ENCODE peak calls at places on chromosomes 12 and 14, in ten cellular contexts. K is activated naive CD8-positive, alpha-beta T cell treated with anti-CD3 and anti-CD28 coated beads, Interleukin-2, amount 50 U/mL, for 16 hours; V is HTR-8/SVneo; Y is islet precursor cell; I is AG09309; C is cardiac fibroblast; Z is A549; Q is NCI-H345; O is mucosa of gallbladder; E is activated CD4-positive, CD25-positive, alpha-beta regulatory T cell. D is an unnamed sample.

GRCh38 chr12:114812858-114813761 is 129.1 kb upstream of the TBX3 start:
- DNase-seq in E (no peak), C (peak), I (no peak), Z (peak), Y (peak), K (no peak), Q (peak), V (no peak), O (no peak), D (peak)

GRCh38 chr12:14964401-14964800 is 3.0 kb upstream of the ARHGDIB start:
- DNase-seq in C (no peak), E (no peak), O (no peak), Z (no peak), Y (no peak), Q (no peak), V (no peak), I (no peak), K (no peak), D (no peak)

GRCh38 chr12:82756303-82756702 is 69.6 kb downstream of the TMTC2 start:
- DNase-seq in V (no peak), Z (no peak), C (no peak), Q (no peak), K (no peak), Y (no peak), I (no peak), O (no peak), E (no peak), D (no peak)

GRCh38 chr12:27840229-27840999 is 60.4 kb upstream of the MANSC4 start:
- DNase-seq in O (no peak), V (no peak), Z (no peak), I (no peak), K (no peak), E (no peak), C (peak), Y (no peak), Q (no peak), D (no peak)

GRCh38 chr12:57173089-57173488 is 25.7 kb upstream of the LRP1-AS start:
- DNase-seq in I (no peak), Y (peak), V (peak), K (no peak), E (no peak), Z (peak), O (no peak), Q (no peak), C (no peak), D (no peak)

GRCh38 chr12:54948171-54948570 is 36.4 kb downstream of the TESPA1 start:
- DNase-seq in Z (no peak), E (no peak), I (no peak), K (no peak), Q (no peak), Y (no peak), O (no peak), C (no peak), V (no peak), D (no peak)

GRCh38 chr12:109458771-109459208 is 18.3 kb downstream of the KCTD10 start:
- DNase-seq in K (no peak), Q (no peak), E (no peak), Y (no peak), Z (no peak), C (peak), V (no peak), O (no peak), I (no peak), D (peak)

GRCh38 chr12:20421338-20421890 is 53.1 kb downstream of the PDE3A start:
- DNase-seq in E (no peak), I (no peak), Z (no peak), C (no peak), Y (peak), V (no peak), K (no peak), Q (no peak), O (no peak), D (no peak)

GRCh38 chr12:105109465-105110212 is 2.1 kb downstream of the WASHC4 start:
- DNase-seq in Z (peak), Q (no peak), I (no peak), E (no peak), C (peak), V (no peak), K (no peak), Y (no peak), O (no peak), D (no peak)

GRCh38 chr12:131076791-131077747 is 123.4 kb downstream of the ADGRD1 start:
- DNase-seq in Y (peak), O (no peak), V (no peak), I (no peak), C (no peak), Q (no peak), K (no peak), Z (no peak), E (no peak), D (no peak)

GRCh38 chr12:68508536-68509050 is 102.1 kb upstream of the RAP1B start:
- DNase-seq in O (no peak), E (no peak), Y (no peak), Z (no peak), C (no peak), I (no peak), Q (no peak), K (no peak), V (no peak), D (no peak)

GRCh38 chr14:63045234-63045611 is at the start of gene KCNH5:
- DNase-seq in E (no peak), Z (peak), Y (peak), O (no peak), K (no peak), Q (peak), C (peak), V (peak), I (no peak), D (peak)

GRCh38 chr12:91918431-91918830 is 227.2 kb downstream of the BTG1 start:
- DNase-seq in K (no peak), C (no peak), Y (no peak), E (no peak), V (no peak), Q (no peak), Z (no peak), O (no peak), I (no peak), D (no peak)

GRCh38 chr14:61145258-61145902 is 135.8 kb downstream of the TMEM30B start:
- DNase-seq in V (peak), Y (no peak), C (peak), O (no peak), Z (no peak), I (peak), K (no peak), Q (peak), E (no peak), D (peak)

D was measured in NCI-H748 treated with DMSO at 0.1 percent for 48 hours.